ENCODE peak calls at places on chromosomes 12 and 14, in four cellular contexts. K is MM.1S, V is uterus, P is K562. E is an unnamed sample.

GRCh38 chr14:89085154-89086059 is 261.0 kb downstream of the TTC8 start:
- DNase-seq in K (no peak), V (no peak), P (no peak), E (no peak)

GRCh38 chr12:121782616-121782966 is 10.9 kb downstream of the RHOF start:
- DNase-seq in K (no peak), V (no peak), P (no peak), E (no peak)

GRCh38 chr12:123498126-123498825 is 35.2 kb downstream of the RILPL1 start:
- DNase-seq in K (no peak), V (no peak), P (no peak), E (no peak)

GRCh38 chr12:84727964-84728363 is 184.6 kb downstream of the SLC6A15 start:
- DNase-seq in K (peak; percentile 41), V (no peak), P (no peak), E (no peak)

GRCh38 chr14:103629503-103630121 is 601 bp downstream of the KLC1 start:
- DNase-seq in K (peak; percentile 6), V (peak; percentile 56), P (peak; percentile 63), E (peak; percentile 14)

GRCh38 chr12:102567031-102567985 is 86.9 kb upstream of the IGF1 start:
- DNase-seq in K (no peak), V (no peak), P (no peak), E (no peak)

GRCh38 chr12:131219173-131220006 is 265.7 kb downstream of the ADGRD1 start:
- DNase-seq in K (no peak), V (no peak), P (no peak), E (no peak)

GRCh38 chr12:12405882-12406281 is 49.0 kb downstream of the BORCS5 start:
- DNase-seq in K (no peak), V (peak; percentile 21), P (no peak), E (no peak)

GRCh38 chr14:95256776-95257060 is 63.0 kb downstream of the CLMN start:
- DNase-seq in K (no peak), V (no peak), P (no peak), E (no peak)

GRCh38 chr12:14836336-14837210 is 6.8 kb downstream of the ART4 start:
- DNase-seq in K (no peak), V (no peak), P (no peak), E (no peak)

GRCh38 chr14:32967421-32967820 is 28.7 kb downstream of the NPAS3 start:
- DNase-seq in K (no peak), V (no peak), P (no peak), E (no peak)

GRCh38 chr12:75923964-75924666 is 107.5 kb downstream of the PHLDA1 start:
- DNase-seq in K (no peak), V (no peak), P (no peak), E (no peak)

GRCh38 chr14:85558505-85558904 is 28.6 kb downstream of the FLRT2 start:
- DNase-seq in K (no peak), V (no peak), P (no peak), E (no peak)

GRCh38 chr12:37546206-37546605 is 770.4 kb upstream of the ALG10B start:
- DNase-seq in K (no peak), V (no peak), P (no peak), E (no peak)
- H3K9me3 ChIP-seq in K (no peaks in the 10 kb centered on the region), V (no peaks in the 10 kb centered on the region), P (no peaks in the 10 kb centered on the region), E (no peaks in the 10 kb centered on the region)

GRCh38 chr14:87084908-87085307 is 908.1 kb downstream of the GALC start:
- DNase-seq in K (no peak), V (no peak), P (no peak), E (no peak)
- H3K9me3 ChIP-seq in K (no peaks in the 10 kb centered on the region), V (no peaks in the 10 kb centered on the region), P (no peaks in the 10 kb centered on the region), E (no peaks in the 10 kb centered on the region)

DNA sequence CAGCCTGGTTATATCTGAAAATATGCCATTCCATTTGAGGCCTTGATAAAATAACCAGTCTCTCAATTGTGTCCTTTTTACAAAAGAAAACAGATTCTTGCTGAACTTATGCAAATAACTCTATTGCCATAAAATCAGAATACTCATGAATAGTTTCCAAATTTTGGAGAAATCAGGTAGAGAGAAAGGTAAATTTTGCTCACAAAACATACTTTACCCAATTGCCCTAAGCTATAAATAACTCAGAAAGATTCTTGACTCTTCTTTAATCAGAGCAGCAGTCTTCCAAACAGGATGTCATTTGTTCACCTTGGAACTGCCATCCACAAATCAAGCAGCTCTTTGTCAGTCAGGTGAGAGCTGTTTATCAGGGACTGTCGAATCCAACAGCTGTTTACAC is 12.6 kb downstream of the ZNF26 start:
- DNase-seq in K (no peak), V (no peak), P (no peak), E (no peak)
- H3K9me3 ChIP-seq in K (no peaks in the 10 kb centered on the region), V (no peaks in the 10 kb centered on the region), P (peaks cover 12% of the 10 kb centered on the region), E (peaks cover 41% of the 10 kb centered on the region)

GRCh38 chr14:105836730-105837129 is 310.3 kb downstream of the TMEM121 start:
- DNase-seq in K (no peak), V (no peak), P (no peak), E (no peak)

GRCh38 chr14:105838591-105839424 is 312.4 kb downstream of the TMEM121 start:
- DNase-seq in K (no peak), V (no peak), P (no peak), E (no peak)

GRCh38 chr14:105836160-105836559 is 309.8 kb downstream of the TMEM121 start:
- DNase-seq in K (no peak), V (no peak), P (no peak), E (no peak)

GRCh38 chr14:105838107-105838506 is 311.7 kb downstream of the TMEM121 start:
- DNase-seq in K (no peak), V (no peak), P (no peak), E (no peak)

DNA sequence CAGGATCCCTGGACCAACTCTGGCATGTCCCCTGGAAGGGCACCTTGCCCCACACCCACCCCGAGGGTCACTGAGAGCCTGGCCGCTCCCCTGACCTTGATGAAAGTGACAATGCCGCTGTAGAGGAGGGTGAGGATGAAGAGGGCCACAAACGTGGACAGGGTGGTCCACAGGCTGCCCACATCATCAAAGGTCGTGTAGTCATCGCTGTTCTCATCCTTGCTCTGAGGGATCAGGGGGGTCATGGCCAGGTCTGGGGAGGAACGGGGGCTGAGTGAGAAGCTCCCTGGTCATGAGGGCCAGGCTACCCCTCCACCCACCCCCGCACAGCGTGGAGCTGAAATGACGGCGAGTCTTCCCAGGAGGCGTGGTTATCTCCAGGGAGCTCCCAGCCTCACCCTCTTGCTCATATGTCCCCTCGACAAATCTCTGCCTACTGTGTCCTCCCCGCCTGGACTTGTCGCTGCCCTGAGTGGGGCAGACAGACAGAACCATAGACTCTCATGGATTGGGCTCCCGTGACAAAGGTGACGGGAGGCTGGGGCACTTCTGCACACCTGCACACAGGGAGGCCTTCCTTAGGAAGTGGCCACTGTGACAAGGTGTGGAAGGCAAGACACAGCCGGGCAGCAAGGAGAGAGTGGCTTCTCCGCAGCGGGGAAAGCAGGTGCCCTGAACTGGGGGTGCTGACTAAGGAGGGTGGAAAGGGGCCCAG is 311.1 kb downstream of the TMEM121 start:
- DNase-seq in K (no peak), V (no peak), P (no peak), E (no peak)
- H3K9me3 ChIP-seq in K (no peaks in the 10 kb centered on the region), V (no peaks in the 10 kb centered on the region), P (no peaks in the 10 kb centered on the region), E (no peaks in the 10 kb centered on the region)

DNA sequence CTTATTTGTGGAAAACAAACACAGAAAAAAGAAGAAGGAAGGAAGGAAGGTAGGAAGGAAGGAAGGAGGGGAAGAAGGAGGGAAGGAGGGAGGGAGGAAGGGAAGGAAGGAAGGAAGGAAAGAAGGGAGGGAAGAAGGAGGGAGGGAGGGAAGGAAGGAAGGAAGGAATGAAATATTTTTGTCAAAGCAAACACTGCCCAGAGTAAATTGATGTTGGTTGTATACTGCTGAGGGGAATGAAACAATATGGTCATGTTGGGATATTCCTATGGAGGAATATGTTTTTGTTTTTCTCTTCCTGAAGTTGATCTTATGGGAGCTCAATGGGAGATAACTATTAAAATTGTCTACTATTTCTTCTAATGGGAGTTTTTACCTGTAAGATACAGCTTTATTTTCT is 717.5 kb upstream of the LRFN5 start:
- DNase-seq in K (no peak), V (no peak), P (no peak), E (no peak)
- H3K9me3 ChIP-seq in K (no peaks in the 10 kb centered on the region), V (no peaks in the 10 kb centered on the region), P (no peaks in the 10 kb centered on the region), E (no peaks in the 10 kb centered on the region)

DNA sequence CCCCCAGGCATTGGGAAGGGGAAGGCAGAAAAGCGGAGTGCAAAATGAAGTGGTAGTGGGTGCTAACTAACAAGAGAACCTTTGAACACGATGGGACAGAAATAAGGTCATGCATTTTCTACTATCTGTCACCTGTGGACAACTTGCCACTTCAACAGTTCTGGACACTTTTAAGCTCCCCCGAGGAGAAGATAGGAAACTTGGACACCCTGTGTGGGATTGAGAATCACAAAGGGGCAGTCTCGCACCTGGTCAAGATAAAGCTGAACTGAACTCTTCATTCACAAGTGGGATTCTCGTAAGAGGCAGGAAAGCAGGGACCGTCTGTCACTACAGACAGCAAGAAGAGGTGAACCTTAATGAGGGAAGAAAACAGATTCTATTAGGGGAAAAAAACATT is 51.6 kb downstream of the EIF2S3B start:
- DNase-seq in K (no peak), V (no peak), P (no peak), E (no peak)
- H3K9me3 ChIP-seq in K (no peaks in the 10 kb centered on the region), V (no peaks in the 10 kb centered on the region), P (no peaks in the 10 kb centered on the region), E (no peaks in the 10 kb centered on the region)

DNA sequence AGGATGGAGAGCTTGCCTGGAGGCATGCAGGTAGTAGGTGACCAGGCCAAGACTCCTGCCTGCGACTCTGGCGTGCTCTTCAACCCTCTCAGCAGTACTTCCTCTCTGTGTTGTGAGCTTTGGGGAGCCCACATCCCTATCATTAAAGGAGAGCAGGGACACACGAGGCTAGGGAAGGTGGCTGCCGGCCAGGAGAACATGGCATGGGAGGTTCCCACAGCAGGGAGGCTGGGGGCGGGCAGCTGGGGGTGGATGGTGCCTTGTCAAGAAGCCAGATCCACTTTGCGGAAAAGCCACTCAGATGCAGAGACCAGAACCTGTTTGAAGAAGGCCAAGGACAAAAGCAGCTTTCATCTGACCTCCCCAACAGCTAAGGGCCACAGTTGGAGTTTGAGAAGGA is 198.6 kb downstream of the BCL11B start:
- DNase-seq in K (no peak), V (no peak), P (no peak), E (no peak)
- H3K9me3 ChIP-seq in K (no peaks in the 10 kb centered on the region), V (no peaks in the 10 kb centered on the region), P (no peaks in the 10 kb centered on the region), E (no peaks in the 10 kb centered on the region)

GRCh38 chr12:34547276-34547675 is 525.0 kb downstream of the ALG10 start:
- DNase-seq in K (no peak), V (no peak), P (no peak), E (no peak)
- H3K9me3 ChIP-seq in K (no peaks in the 10 kb centered on the region), V (no peaks in the 10 kb centered on the region), P (no peaks in the 10 kb centered on the region), E (peaks cover 7% of the 10 kb centered on the region)

E was measured in T-helper 17 cell.